ENCODE peak calls at places on chromosome 19, in seven cellular contexts. Q, B, R, X, M, N and C are unnamed samples.

GRCh38 chr19:3304871-3305423 is 61.4 kb upstream of the NFIC start:
- DNase-seq in M (peak), X (peak), Q (peak), R (peak), N (peak), B (peak), C (peak)

GRCh38 chr19:31270897-31271568 is 78.2 kb downstream of the TSHZ3 start:
- DNase-seq in R (peak), N (peak), Q (no peak), X (no peak), M (peak), B (no peak), C (peak)

GRCh38 chr19:35545855-35546381 is 492 bp downstream of the TMEM147 start:
- DNase-seq in R (no peak), Q (peak), N (peak), B (no peak), M (no peak), X (no peak), C (peak)

GRCh38 chr19:41324231-41324702 is 14.3 kb downstream of the CCDC97 start:
- DNase-seq in X (no peak), B (no peak), N (no peak), M (no peak), R (no peak), Q (no peak), C (peak)

GRCh38 chr19:16778796-16779411 is 50.3 kb upstream of the SIN3B start:
- DNase-seq in N (peak), M (peak), B (peak), R (peak), Q (peak), X (peak), C (peak)

GRCh38 chr19:52786078-52786463 is 520 bp downstream of the ZNF600 start:
- DNase-seq in B (no peak), Q (peak), R (no peak), N (no peak), M (no peak), X (peak), C (peak)

GRCh38 chr19:4555657-4556561 is 3.6 kb downstream of the SEMA6B start:
- DNase-seq in X (no peak), Q (peak), M (no peak), N (no peak), R (no peak), B (peak), C (no peak)

GRCh38 chr19:15323496-15324235 is 8.7 kb downstream of the BRD4 start:
- DNase-seq in X (no peak), N (peak), R (no peak), B (no peak), Q (no peak), M (peak), C (peak)

GRCh38 chr19:13881692-13882418 is 4.9 kb downstream of the NANOS3 start:
- DNase-seq in X (peak), Q (no peak), M (peak), R (peak), B (no peak), N (peak), C (peak)

GRCh38 chr19:4523306-4524110 is 5.2 kb upstream of the PLIN4 start:
- DNase-seq in X (peak), Q (peak), M (peak), B (peak), R (no peak), N (peak), C (peak)

DNA sequence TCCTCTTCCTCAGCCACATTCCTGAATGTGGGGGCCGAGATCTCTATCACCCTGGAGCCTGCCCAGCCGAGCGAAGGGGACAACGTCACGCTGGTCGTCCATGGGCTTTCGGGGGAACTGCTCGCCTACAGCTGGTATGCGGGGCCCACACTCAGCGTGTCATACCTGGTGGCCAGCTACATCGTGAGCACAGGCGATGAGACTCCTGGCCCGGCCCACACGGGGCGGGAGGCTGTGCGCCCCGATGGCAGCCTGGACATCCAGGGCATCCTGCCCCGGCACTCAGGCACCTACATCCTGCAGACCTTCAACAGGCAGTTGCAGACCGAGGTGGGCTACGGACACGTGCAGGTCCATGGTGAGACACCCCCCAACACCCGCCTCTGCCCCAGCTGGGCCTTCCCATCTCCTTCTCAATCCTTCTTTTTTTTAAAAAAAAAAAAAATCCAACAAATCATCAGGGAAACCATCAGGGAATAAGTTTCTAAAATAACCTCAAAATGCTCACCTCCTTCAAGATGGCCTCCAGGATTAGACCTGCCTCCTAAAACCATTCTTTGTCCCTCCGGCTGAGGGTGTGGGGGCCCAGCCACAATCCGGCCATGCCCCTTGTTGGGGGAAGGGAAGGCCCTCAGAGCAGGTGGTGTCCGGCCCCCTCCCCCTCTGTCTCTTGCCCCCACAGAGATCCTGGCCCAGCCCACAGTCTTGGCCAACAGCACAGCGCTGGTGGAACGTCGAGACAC is 4.6 kb downstream of the CEACAM16 start:
- DNase-seq in N (no peak), R (no peak), Q (no peak), B (no peak), M (no peak), X (no peak), C (no peak)
- H3K9ac ChIP-seq in N (no peak), R (no peak), Q (no peak), B (no peak), M (no peak), X (no peak), C (no peak)

GRCh38 chr19:703329-703650 is 5.4 kb upstream of the PALM start:
- DNase-seq in B (no peak), M (no peak), R (no peak), X (no peak), Q (no peak), N (no peak), C (no peak)
- H3K9ac ChIP-seq in B (peak), M (no peak), R (no peak), X (no peak), Q (no peak), N (no peak), C (no peak)

DNA sequence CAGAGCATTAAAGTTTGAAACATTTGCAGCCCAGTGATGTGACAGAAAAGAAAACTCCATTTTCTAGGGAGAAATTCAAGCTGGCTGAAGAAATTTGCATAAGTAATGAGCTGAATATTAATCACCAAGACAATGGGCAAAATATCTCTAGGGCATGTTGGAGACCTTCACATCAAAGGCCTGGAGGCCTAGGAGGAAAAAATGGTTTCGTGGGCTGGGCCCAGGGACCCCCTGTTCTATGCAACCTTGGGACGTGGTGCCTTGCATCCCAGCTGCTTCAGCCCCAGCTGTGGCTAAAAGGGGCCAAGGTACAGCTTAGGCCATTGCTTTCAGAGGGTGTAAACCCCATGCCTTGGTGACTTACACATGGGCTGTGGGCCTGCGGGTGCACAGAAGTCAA is 5.7 kb upstream of the CLEC4M start:
- DNase-seq in X (no peak), N (no peak), R (no peak), Q (no peak), M (no peak), B (no peak), C (no peak)
- H3K9ac ChIP-seq in X (no peak), N (no peak), R (no peak), Q (no peak), M (no peak), B (no peak), C (no peak)

DNA sequence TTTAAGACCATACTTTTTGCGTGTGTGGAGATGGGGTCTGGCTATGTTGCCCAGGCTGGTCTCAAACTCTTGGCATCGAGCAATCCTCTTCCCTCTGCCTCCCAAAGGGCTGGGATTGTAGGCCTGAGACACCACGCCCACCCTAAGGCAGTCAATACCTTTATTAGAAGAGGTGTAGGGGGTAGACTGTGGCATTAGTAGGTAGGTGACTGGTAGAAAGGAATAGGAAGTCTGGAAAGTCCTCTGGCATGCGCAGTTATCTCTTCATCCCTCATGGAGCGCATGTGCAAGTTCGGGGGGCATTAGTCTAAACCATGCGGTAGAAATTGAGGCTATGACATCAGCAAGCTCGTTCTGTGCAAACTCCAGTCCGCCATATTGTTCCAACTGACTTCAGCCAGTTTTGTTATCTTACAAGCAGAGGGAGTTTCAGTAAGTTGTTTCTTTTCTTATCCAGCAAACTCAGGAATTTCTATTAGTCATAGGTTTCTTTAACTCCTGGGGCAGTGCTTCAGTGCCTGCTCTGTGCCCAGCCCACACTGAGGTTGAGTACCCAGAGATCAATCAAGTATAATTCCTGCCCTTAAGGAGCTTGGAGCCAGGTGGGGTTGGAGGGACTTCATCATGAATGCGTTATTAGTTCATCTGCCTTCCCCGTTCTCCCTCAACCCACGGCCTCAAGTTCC is 7.3 kb upstream of the RANBP3 start:
- DNase-seq in Q (peak), X (no peak), M (peak), N (peak), B (no peak), R (peak), C (peak)
- H3K9ac ChIP-seq in Q (no peak), X (no peak), M (no peak), N (no peak), B (no peak), R (no peak), C (no peak)

GRCh38 chr19:8501968-8502367 is 472 bp downstream of the PRAM1 start:
- DNase-seq in X (no peak), M (no peak), R (no peak), B (no peak), Q (no peak), N (no peak), C (no peak)
- H3K9ac ChIP-seq in X (no peak), M (no peak), R (no peak), B (no peak), Q (no peak), N (no peak), C (no peak)

GRCh38 chr19:23762548-23762883 is 3.8 kb upstream of the ZNF681 start:
- DNase-seq in R (no peak), B (no peak), M (no peak), Q (no peak), X (no peak), N (no peak), C (no peak)
- H3K9ac ChIP-seq in R (no peak), B (no peak), M (no peak), Q (peak), X (no peak), N (no peak), C (no peak)

GRCh38 chr19:51224163-51224641 is 678 bp upstream of the CD33 start:
- DNase-seq in R (no peak), M (no peak), X (no peak), Q (no peak), B (no peak), N (no peak), C (no peak)
- H3K9ac ChIP-seq in R (no peak), M (no peak), X (no peak), Q (no peak), B (no peak), N (no peak), C (no peak)

DNA sequence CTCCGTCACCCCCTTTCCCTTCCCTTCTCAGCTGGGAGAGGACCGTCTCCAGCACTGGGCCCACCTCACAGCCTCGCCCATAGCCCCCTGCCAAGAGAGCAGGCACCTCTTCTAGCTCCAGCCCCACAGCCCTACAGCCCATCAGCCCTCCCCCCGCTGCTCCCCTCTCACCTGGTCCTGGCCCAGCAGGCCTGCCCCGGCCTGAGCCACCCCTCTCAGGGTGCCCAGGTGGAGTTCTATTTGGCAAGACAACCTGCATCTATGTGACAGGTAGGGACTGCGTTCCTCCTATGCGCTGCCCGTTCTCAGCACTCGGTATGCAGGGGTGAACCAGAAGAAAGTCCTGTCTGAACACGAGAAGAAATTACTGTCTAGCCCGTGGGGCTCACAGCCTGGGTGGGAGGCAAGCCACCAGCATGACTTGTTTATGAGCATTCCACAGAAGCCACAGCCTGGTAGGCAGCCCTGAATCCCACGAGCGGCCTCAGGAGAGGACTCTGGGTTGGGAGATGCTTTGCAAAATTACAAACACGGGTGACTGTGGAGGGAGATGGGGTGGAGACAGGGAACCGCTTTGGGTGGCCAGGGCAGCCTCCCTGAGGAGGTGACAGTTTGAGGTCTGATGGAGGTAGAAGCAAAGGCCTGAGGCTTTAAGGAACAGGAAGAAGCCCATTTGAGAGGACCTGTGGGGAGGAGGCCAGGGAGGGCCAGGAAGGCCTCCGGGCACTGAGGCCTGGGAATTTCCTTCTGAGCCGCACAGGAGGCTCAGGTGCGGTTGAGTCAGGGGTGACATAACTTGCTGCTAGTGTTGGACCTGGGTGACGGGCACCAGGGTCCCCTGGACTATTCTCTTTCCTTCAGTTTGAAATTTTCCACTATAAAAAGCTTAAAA is 1.2 kb upstream of the PLEKHF1 start:
- DNase-seq in M (peak), N (peak), R (peak), X (no peak), B (no peak), Q (peak), C (peak)
- H3K9ac ChIP-seq in M (no peak), N (no peak), R (peak), X (no peak), B (peak), Q (peak), C (peak)

GRCh38 chr19:54937926-54938325 is 9.4 kb downstream of the NLRP7 start:
- DNase-seq in N (no peak), B (no peak), M (no peak), X (no peak), R (no peak), Q (no peak), C (no peak)
- H3K9ac ChIP-seq in N (no peak), B (no peak), M (no peak), X (no peak), R (no peak), Q (no peak), C (no peak)

GRCh38 chr19:47036233-47036651 is 12.2 kb downstream of the TMEM160 start:
- DNase-seq in B (no peak), M (no peak), Q (peak), X (peak), R (no peak), N (no peak), C (peak)
- H3K9ac ChIP-seq in B (peak), M (peak), Q (peak), X (no peak), R (peak), N (peak), C (peak)